ENCODE peak calls at places on chromosomes 4 and X, in eight cellular contexts. Q, U, Z, M, V, S, N and P are unnamed samples.
A peak's percentile ranks its signal among the peaks of the same experiment; 100 is the strongest.

GRCh38 chrX:136577562-136577961 is 45.5 kb downstream of the VGLL1 start:
- DNase-seq in Q (peak; percentile 34), U (peak; percentile 29), Z (peak; percentile 80), M (peak; percentile 19), V (peak; percentile 25), S (peak; percentile 41), N (peak; percentile 63), P (peak; percentile 1)

GRCh38 chrX:15579778-15580747 is 20.7 kb downstream of the ACE2 start:
- DNase-seq in Q (no peak), U (peak; percentile 37), Z (peak; percentile 56), M (no peak), V (no peak), S (no peak), N (no peak), P (no peak)

GRCh38 chr4:168677063-168677462 is 180.2 kb downstream of the PALLD start:
- DNase-seq in Q (no peak), U (no peak), Z (no peak), M (no peak), V (no peak), S (no peak), N (no peak), P (no peak)

GRCh38 chrX:46554942-46555341 is 9.7 kb upstream of the ZNF674 start:
- DNase-seq in Q (no peak), U (no peak), Z (no peak), M (no peak), V (no peak), S (no peak), N (no peak), P (no peak)

GRCh38 chr4:153643406-153644016 is 40.6 kb upstream of the TLR2 start:
- DNase-seq in Q (no peak), U (no peak), Z (no peak), M (no peak), V (no peak), S (no peak), N (no peak), P (no peak)

GRCh38 chr4:168605411-168605810 is 108.6 kb downstream of the PALLD start:
- DNase-seq in Q (no peak), U (no peak), Z (no peak), M (no peak), V (no peak), S (no peak), N (no peak), P (peak; percentile 42)

GRCh38 chr4:78552398-78553396 is 1.1 kb downstream of the ANXA3 start:
- DNase-seq in Q (no peak), U (no peak), Z (peak; percentile 88), M (peak; percentile 85), V (no peak), S (peak; percentile 39), N (no peak), P (peak; percentile 55)

GRCh38 chrX:104168127-104168526 is 1.9 kb downstream of the FAM199X start:
- DNase-seq in Q (no peak), U (no peak), Z (no peak), M (no peak), V (no peak), S (no peak), N (no peak), P (no peak)

DNA sequence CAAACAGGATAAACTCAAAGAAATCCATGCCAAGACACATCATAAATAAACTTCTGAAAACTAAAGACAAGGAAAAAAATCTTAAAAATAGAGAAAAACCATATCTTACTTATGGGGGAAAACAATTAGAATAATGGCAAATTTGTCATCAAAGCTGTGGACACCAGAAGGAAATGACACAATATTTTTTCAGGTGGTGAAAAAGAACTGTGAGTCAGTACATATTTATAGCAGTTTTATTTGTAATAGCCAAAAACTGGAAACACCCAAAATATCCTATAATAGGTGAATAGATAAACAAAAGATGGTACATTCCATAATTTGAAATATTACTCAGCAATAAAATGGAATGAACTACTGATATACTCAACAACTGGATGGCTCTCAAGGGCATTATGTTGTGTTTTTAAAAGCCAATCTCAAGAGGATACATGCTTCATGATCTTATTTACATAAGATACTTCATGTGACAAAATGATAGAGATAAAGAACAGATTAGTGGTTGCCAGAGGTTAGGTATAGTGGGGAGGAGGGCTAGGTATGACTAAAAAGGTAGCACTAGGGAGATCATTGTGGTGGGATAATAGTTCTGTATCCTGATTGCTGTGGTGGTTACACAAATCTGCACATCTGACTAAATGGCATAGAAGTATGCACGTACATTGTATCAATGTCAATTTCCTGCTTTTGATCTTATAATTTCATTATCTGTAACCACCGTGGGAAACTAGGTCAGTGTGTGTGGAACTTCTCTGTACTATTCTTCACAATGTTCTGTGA is 191.9 kb downstream of the PPP1R2C start:
- DNase-seq in Q (no peak), U (no peak), Z (no peak), M (no peak), V (no peak), S (no peak), N (no peak), P (no peak)
- H3K4me3 ChIP-seq in Q (no peak overlapping the region), U (no peak overlapping the region), Z (no peak overlapping the region), M (no peak overlapping the region), V (no peak overlapping the region), S (no peak overlapping the region), N (no peak overlapping the region), P (no peak overlapping the region)

DNA sequence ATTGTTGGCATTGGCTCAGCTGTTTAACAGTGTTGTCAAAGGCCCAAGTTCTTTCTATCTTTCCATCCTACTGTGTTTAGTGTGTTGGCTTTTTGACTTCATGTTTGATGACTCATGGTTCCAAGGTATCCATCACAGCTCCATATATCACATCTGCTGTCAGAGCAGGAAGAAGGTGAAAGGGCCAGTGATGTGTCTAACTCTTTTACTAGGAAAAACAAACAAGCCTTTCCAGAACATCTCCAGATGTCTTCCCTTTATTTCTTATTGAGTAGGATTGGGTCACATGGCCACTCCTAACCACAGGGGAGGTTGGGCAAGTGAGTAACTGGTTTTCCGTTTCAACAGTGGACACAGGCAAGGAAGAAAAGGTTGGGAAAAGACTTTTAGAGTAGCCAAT is 65.2 kb downstream of the PHEX start:
- DNase-seq in Q (no peak), U (no peak), Z (no peak), M (no peak), V (no peak), S (no peak), N (no peak), P (no peak)
- H3K4me1 ChIP-seq in Q (no peaks in the 10 kb centered on the region), U (no peaks in the 10 kb centered on the region), Z (no peaks in the 10 kb centered on the region), M (no peaks in the 10 kb centered on the region), V (no peaks in the 10 kb centered on the region), S (no peaks in the 10 kb centered on the region), N (no peaks in the 10 kb centered on the region), P (no peaks in the 10 kb centered on the region)

DNA sequence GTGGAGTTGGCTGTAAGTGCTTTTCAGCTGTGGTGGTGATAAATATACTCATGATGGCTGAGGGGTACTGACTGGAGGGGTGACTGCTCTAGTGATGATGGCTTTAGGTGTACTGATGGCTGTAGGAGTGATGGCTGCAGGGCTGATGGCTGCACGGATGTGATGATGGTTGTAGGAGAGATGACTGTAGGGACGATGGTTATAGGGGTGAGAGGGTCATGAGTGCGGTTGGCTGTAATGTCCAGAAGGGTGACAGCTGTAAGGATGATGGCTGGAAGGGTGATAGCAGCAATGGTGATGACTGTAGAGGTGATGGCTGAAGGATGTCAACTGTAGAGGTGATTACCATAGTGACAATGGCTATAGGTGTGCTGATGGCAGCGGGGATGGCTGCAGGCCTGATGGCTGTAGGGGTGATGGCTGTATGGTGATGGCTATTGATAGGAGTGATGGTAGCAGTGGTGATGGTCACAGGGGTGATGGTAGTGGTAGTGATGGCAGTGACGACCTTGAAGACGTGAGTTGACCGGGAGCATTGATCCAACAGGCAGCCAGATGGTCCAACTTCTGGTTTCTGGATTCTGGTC is 570 bp upstream of the SASH3 start:
- DNase-seq in Q (no peak), U (no peak), Z (peak; percentile 5), M (no peak), V (no peak), S (no peak), N (no peak), P (no peak)
- H3K4me3 ChIP-seq in Q (no peak overlapping the region), U (no peak overlapping the region), Z (no peak overlapping the region), M (no peak overlapping the region), V (peak overlapping the region; percentile 95), S (no peak overlapping the region), N (no peak overlapping the region), P (no peak overlapping the region)

GRCh38 chr4:8118035-8118434 is 40.6 kb downstream of the ABLIM2 start:
- DNase-seq in Q (peak; percentile 28), U (no peak), Z (no peak), M (no peak), V (no peak), S (no peak), N (no peak), P (no peak)
- H3K4me1 ChIP-seq in Q (no peaks in the 10 kb centered on the region), U (peaks cover 38% of the 10 kb centered on the region), Z (no peaks in the 10 kb centered on the region), M (no peaks in the 10 kb centered on the region), V (no peaks in the 10 kb centered on the region), S (peaks cover 12% of the 10 kb centered on the region), N (peaks cover 11% of the 10 kb centered on the region), P (no peaks in the 10 kb centered on the region)

GRCh38 chrX:39821011-39821708 is 276.6 kb downstream of the BCOR start:
- DNase-seq in Q (no peak), U (no peak), Z (peak; percentile 87), M (no peak), V (no peak), S (no peak), N (no peak), P (peak; percentile 31)

GRCh38 chrX:39822133-39822748 is 275.5 kb downstream of the BCOR start:
- DNase-seq in Q (no peak), U (no peak), Z (peak; percentile 69), M (no peak), V (no peak), S (no peak), N (no peak), P (no peak)

GRCh38 chrX:39821709-39822095 is 276.1 kb downstream of the BCOR start:
- DNase-seq in Q (no peak), U (no peak), Z (peak; percentile 72), M (no peak), V (no peak), S (no peak), N (no peak), P (no peak)

GRCh38 chrX:39818750-39819149 is 279.0 kb downstream of the BCOR start:
- DNase-seq in Q (no peak), U (no peak), Z (no peak), M (no peak), V (no peak), S (no peak), N (no peak), P (no peak)

GRCh38 chrX:39819921-39820849 is 277.6 kb downstream of the BCOR start:
- DNase-seq in Q (no peak), U (no peak), Z (peak; percentile 80), M (no peak), V (no peak), S (no peak), N (no peak), P (no peak)
- H3K4me3 ChIP-seq in Q (peak overlapping the region; percentile 3), U (peak overlapping the region; percentile 39), Z (peak overlapping the region; percentile 40), M (peak overlapping the region; percentile 47), V (no peak overlapping the region), S (no peak overlapping the region), N (peak overlapping the region; percentile 54), P (peak overlapping the region; percentile 41)

DNA sequence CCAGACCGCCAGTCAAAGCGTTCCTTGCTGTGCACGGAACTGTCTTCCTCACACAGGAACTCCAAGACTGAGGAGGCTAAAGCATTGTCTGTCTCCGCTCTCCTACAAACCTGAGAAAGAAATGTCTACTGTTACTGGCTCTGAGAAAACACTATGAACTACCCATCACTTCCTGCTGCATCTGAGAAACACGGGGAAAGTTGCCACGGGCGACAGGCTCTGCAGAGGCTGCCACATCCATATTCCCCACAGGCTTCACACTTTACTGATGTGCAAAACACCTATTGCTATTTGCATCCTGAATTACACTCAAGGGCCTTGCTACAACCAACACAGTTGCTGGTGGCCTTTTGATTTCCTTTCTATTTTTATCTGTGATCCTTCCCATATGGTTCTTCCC is 59.0 kb downstream of the AFAP1 start:
- DNase-seq in Q (no peak), U (no peak), Z (peak; percentile 45), M (no peak), V (no peak), S (no peak), N (no peak), P (no peak)
- H3K4me1 ChIP-seq in Q (no peaks in the 10 kb centered on the region), U (peaks cover 48% of the 10 kb centered on the region), Z (peaks cover 3% of the 10 kb centered on the region), M (no peaks in the 10 kb centered on the region), V (peaks cover 21% of the 10 kb centered on the region), S (peaks cover 5% of the 10 kb centered on the region), N (peaks cover 67% of the 10 kb centered on the region), P (peaks cover 51% of the 10 kb centered on the region)